ENCODE peak calls at places on chromosome 15, in eight cellular contexts. P, C, V, T, O, B, N and G are unnamed samples.

GRCh38 chr15:73052679-73053397 is 575 bp downstream of the NEO1 start:
- DNase-seq in P (peak), T (peak), O (peak), N (peak), B (peak), V (no peak), C (peak), G (no peak)

GRCh38 chr15:69225355-69226027 is 65.1 kb downstream of the GLCE start:
- DNase-seq in B (no peak), N (peak), T (no peak), P (peak), V (no peak), O (no peak), C (no peak), G (peak)

GRCh38 chr15:47116698-47117097 is 600.6 kb upstream of the SEMA6D start:
- DNase-seq in N (no peak), O (no peak), C (no peak), T (no peak), V (no peak), B (no peak), P (no peak), G (no peak)

GRCh38 chr15:62880278-62880677 is 162.3 kb upstream of the TPM1 start:
- DNase-seq in N (no peak), T (no peak), P (no peak), B (no peak), C (no peak), O (no peak), V (no peak), G (no peak)

GRCh38 chr15:97904196-97904572 is 56.3 kb upstream of the ARRDC4 start:
- DNase-seq in C (peak), T (no peak), O (peak), V (peak), B (peak), P (peak), N (peak), G (peak)

GRCh38 chr15:95269247-95270155 is 1038.1 kb downstream of the MCTP2 start:
- DNase-seq in V (no peak), N (no peak), P (no peak), T (no peak), B (no peak), O (no peak), C (no peak), G (no peak)

GRCh38 chr15:85792872-85793621 is 1.7 kb downstream of the KLHL25 start:
- DNase-seq in C (no peak), V (no peak), T (no peak), P (no peak), N (no peak), O (no peak), B (no peak), G (no peak)

GRCh38 chr15:83873966-83874365 is 220.0 kb downstream of the ADAMTSL3 start:
- DNase-seq in T (no peak), O (no peak), B (no peak), C (no peak), P (no peak), V (no peak), N (no peak), G (no peak)

GRCh38 chr15:92663250-92663951 is 7.8 kb upstream of the FAM174B start:
- DNase-seq in V (no peak), T (no peak), B (no peak), P (no peak), C (no peak), N (no peak), O (no peak), G (no peak)

DNA sequence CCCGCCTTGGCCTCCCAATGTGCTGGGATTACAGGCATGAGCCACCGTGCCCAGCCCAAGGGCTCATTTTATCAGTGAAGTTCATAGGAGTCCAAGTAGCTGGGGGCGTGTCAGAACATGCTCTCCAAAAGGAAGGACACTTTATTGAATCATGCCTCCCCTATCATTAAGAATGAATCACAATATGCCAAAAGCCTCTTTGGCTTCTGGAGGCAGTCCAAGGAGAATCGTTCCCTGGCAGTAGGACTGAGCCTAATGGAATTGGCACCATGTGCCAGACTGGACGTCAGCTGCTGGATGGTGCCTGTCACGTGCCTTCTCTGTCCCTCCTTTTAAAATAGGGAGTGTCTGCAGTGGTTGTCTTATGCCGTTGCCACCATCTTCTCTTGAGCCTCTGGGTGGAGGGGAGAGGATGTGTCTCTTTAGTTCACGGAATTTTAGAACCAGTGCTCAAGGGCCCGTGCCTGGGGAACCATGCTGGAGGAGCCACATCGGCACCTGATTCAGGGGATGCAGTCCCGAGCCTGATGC is 234.7 kb upstream of the LYSMD4 start:
- DNase-seq in C (no peak), N (no peak), O (no peak), B (no peak), P (no peak), T (no peak), V (peak), G (peak)
- H3K27ac ChIP-seq in C (no peak), N (no peak), O (no peak), B (no peak), P (no peak), T (no peak), V (no peak), G (no peak)

GRCh38 chr15:66647358-66647757 is 54.7 kb upstream of the SMAD6 start:
- DNase-seq in N (no peak), C (peak), B (no peak), T (no peak), P (no peak), O (no peak), V (peak), G (no peak)

GRCh38 chr15:66644815-66645345 is 57.2 kb upstream of the SMAD6 start:
- DNase-seq in P (peak), C (no peak), B (no peak), T (no peak), N (no peak), V (no peak), O (no peak), G (no peak)

GRCh38 chr15:66646799-66647198 is 55.2 kb upstream of the SMAD6 start:
- DNase-seq in T (no peak), C (no peak), P (no peak), N (no peak), B (no peak), O (no peak), V (no peak), G (no peak)

GRCh38 chr15:66644000-66644787 is 57.8 kb upstream of the SMAD6 start:
- DNase-seq in T (no peak), C (no peak), V (no peak), N (no peak), O (no peak), B (no peak), P (peak), G (no peak)

DNA sequence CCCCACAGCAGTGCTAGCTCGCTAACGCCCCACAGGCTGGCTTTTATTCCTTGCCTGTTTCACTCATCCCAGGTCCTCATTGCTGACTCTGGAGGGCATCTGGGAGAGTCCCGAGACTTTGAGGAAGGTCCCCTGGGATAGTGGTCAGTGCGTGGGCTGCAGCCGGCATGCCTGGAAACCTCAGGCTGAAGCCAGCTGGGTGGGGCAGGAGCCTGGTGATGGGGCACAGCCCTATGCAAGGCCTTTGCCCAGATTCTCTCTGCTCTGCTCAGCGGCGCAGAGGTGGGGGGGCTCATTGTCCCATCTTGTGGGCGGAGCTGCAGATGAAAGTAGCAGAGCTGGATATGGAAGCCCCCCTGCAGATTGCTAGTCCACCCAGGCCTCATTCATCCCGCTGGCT is 55.7 kb upstream of the SMAD6 start:
- DNase-seq in B (no peak), V (no peak), C (no peak), O (no peak), T (no peak), N (no peak), P (peak), G (no peak)
- H3K27ac ChIP-seq in B (peak), V (no peak), C (peak), O (no peak), T (no peak), N (no peak), P (peak), G (no peak)

GRCh38 chr15:81098884-81099601 is 35.0 kb upstream of the CFAP161 start:
- DNase-seq in P (no peak), T (no peak), B (peak), O (no peak), V (no peak), C (peak), N (no peak), G (no peak)
- H3K27ac ChIP-seq in P (no peak), T (no peak), B (peak), O (no peak), V (no peak), C (peak), N (no peak), G (no peak)

GRCh38 chr15:51577907-51578306 is 44.7 kb downstream of the DMXL2 start:
- DNase-seq in P (no peak), N (no peak), T (no peak), V (no peak), O (no peak), C (no peak), B (no peak), G (no peak)
- H3K27ac ChIP-seq in P (no peak), N (no peak), T (no peak), V (no peak), O (no peak), C (no peak), B (peak), G (no peak)

GRCh38 chr15:25774871-25775270 is 88.3 kb downstream of the ATP10A start:
- DNase-seq in B (no peak), T (no peak), N (no peak), C (no peak), P (no peak), V (no peak), O (no peak), G (no peak)

GRCh38 chr15:25777047-25777446 is 86.1 kb downstream of the ATP10A start:
- DNase-seq in O (no peak), P (no peak), C (no peak), N (no peak), B (no peak), T (no peak), V (no peak), G (no peak)

GRCh38 chr15:25773248-25773647 is 89.9 kb downstream of the ATP10A start:
- DNase-seq in V (no peak), O (no peak), N (no peak), B (no peak), T (no peak), P (peak), C (no peak), G (no peak)

GRCh38 chr15:25776071-25776740 is 86.9 kb downstream of the ATP10A start:
- DNase-seq in N (no peak), T (no peak), V (no peak), C (no peak), O (no peak), P (peak), B (no peak), G (no peak)

DNA sequence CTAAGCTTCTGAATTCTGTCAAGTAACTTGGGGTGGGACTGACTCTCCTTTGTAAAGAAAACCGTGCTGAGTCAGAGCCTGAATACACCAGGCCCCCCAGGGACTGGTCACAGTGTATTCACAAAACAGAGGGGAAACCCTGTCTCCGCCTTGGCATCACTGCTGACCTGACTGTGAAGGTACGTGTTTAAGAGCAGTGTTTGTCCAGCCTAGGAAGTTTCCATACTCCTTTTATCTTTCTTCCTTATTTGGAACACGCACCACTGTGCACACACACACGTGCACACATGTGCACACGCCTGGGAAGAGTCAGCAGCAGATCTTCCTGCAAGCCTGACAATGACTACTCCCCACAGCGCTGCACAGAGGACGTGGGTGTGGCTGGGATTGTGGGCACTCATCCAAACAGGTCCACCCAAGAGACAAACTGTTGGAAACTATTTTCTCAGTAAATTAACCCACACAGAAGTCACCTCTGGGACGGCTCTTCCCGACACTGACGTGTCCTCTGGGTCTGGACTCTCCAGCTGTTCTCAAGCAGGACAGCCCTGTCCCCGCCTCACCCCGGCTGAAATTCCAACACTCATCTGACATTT is 87.7 kb downstream of the ATP10A start:
- DNase-seq in T (no peak), B (no peak), P (peak), V (no peak), O (no peak), N (peak), C (peak), G (no peak)
- H3K27ac ChIP-seq in T (no peak), B (no peak), P (peak), V (no peak), O (no peak), N (no peak), C (peak), G (no peak)

GRCh38 chr15:77111813-77112212 is 40.9 kb upstream of the TSPAN3 start:
- DNase-seq in T (no peak), C (no peak), V (no peak), P (no peak), O (no peak), B (no peak), N (no peak), G (no peak)

GRCh38 chr15:77112819-77113569 is 42.1 kb upstream of the TSPAN3 start:
- DNase-seq in V (no peak), B (no peak), P (no peak), C (no peak), T (no peak), N (no peak), O (no peak), G (no peak)

GRCh38 chr15:77104155-77104554 is 33.2 kb upstream of the TSPAN3 start:
- DNase-seq in N (no peak), T (no peak), P (peak), C (peak), B (no peak), O (no peak), V (no peak), G (no peak)

GRCh38 chr15:77107068-77107467 is 36.2 kb upstream of the TSPAN3 start:
- DNase-seq in C (peak), O (no peak), B (no peak), N (no peak), V (no peak), T (no peak), P (peak), G (no peak)

DNA sequence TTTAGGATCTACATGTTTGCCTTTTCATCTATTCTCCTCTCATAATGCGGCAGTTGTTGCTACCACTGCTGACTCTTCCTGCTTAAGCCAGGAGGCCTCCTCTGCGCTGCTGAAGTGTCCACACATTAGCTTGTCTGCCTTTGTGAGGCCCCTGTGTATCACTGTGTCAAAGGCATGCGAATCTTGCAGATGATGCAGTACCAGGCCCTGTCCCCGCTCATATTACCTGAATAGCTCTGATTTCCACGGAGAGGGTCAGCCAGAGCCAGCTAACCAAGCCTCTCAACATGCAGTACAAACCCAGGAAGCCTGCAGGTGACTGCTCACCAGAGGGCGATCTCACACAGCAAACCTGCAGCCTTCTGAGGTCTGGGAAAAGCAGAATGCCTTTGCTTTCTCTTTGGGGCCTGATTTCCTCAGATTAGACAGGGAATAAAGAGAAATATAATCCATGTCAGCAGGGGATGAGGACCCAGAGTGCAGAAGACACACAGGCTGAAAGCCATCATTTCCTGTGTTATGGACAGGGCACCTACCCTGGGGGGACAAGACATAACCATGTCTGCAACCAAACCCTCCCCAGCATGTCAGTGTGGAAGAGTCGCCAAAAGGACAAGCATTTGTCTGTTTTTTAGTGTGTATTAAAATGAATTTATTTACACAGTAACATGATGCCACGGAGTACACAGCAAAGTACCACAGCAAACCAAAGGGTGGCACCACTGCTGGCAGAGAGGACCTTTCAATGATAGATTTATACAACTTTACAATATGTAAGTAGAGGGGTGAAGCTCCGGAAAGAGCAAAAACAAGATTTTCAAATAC is 36.8 kb upstream of the TSPAN3 start:
- DNase-seq in T (no peak), B (no peak), O (peak), N (peak), V (no peak), P (peak), C (peak), G (no peak)
- H3K27ac ChIP-seq in T (no peak), B (peak), O (no peak), N (no peak), V (no peak), P (peak), C (peak), G (no peak)

DNA sequence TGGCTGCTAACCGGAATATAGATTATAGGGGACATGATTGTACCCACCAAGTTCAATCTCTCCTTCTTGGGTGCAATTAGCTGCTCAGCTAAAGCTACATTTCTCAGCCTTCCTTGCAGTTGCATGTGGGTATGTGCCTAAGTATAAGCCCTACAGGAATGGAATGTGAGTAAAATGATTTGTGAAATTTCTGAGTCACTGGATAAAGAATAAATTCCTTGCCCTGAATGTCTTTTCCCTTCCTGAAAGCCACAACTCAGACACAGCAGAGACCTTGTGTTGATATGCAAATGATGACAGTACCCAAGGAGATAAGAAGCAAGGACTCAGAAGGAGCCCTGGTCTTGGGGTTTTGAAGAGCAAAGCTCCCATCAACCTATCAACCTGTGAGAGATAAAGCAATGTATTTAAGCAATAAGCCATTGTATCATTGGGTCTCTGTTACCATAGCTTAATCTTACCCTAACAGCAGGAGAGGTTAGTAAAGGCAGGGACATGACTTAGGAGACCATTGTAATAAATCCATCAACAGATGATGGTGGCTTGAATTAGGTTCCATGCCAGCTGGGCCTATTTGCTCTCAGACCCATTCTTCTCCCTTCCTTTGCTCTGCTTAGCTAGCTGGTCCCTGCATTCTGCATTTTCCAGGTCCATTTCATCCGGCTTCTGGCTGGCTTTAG is 25.6 kb upstream of the ZNF280D start:
- DNase-seq in B (no peak), P (peak), O (no peak), T (no peak), C (no peak), N (no peak), V (no peak), G (peak)
- H3K27ac ChIP-seq in B (no peak), P (peak), O (no peak), T (no peak), C (no peak), N (no peak), V (no peak), G (no peak)

DNA sequence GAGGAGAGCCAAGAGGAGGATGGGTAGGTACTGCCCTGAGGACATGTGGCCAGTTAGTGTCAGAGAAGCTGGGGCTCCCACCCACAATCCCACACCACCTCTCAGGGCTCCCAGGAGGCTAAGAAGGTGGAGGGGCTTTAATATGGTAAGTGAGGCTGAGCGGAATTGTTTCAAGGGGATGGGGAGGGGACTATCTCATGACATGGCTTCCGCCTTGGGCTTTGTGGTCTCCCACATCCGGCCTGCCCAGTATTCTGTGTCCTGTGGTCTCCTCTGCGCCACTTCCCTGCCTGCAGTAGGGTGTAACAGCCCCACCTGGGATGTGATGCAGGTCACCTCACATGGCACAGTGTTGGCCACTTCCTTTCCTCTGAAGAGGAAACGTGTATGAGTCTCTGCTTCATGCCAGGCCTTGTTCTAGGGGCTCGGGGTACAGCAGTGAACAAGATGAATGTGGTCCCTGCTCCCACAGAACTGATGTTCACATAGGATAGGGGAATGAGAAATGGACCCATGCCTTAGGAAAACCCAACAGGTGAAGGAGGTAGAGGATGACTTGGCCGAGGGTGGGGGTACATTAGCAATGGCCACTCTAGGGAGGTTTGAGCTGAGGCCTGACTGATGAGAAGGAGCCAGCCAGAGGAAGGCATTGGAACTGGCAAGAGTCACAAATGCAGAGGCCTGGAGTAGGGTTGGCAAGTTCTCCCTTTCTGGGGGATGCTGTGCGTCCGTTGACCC is 3.2 kb downstream of the NEIL1 start:
- DNase-seq in T (peak), N (peak), B (peak), O (no peak), P (peak), V (no peak), C (no peak), G (no peak)
- H3K27ac ChIP-seq in T (peak), N (peak), B (no peak), O (no peak), P (no peak), V (peak), C (no peak), G (no peak)

GRCh38 chr15:40867200-40867599 is 6.8 kb downstream of the RHOV start:
- DNase-seq in V (no peak), C (no peak), N (no peak), P (no peak), T (no peak), B (no peak), O (no peak), G (no peak)
- H3K27ac ChIP-seq in V (no peak), C (no peak), N (no peak), P (no peak), T (no peak), B (no peak), O (no peak), G (peak)